ENCODE peak calls at places on chromosomes 13 and 19, in six cellular contexts. One of them, this sample, is unnamed.

GRCh38 chr13:31786011-31786410 is 46.7 kb downstream of the RXFP2 start:
- DNase-seq in WTC11: no peak
- DNase-seq in mammary epithelial cell: peak; percentile 40
- DNase-seq in nephron progenitor cell: no peak
- DNase-seq in HCT116: no peak
- DNase-seq in CD4-positive, alpha-beta T cell: no peak
- DNase-seq in this sample: no peak

GRCh38 chr13:22482496-22483000 is 698.2 kb upstream of the SGCG start:
- DNase-seq in mammary epithelial cell: no peak
- DNase-seq in WTC11: no peak
- DNase-seq in CD4-positive, alpha-beta T cell: no peak
- DNase-seq in nephron progenitor cell: no peak
- DNase-seq in HCT116: no peak
- DNase-seq in this sample: no peak

GRCh38 chr13:53124568-53125094 is 96.0 kb downstream of the OLFM4 start:
- DNase-seq in nephron progenitor cell: no peak
- DNase-seq in WTC11: no peak
- DNase-seq in HCT116: no peak
- DNase-seq in mammary epithelial cell: no peak
- DNase-seq in CD4-positive, alpha-beta T cell: no peak
- DNase-seq in this sample: no peak

GRCh38 chr19:38049105-38049649 is 142.2 kb downstream of the SIPA1L3 start:
- DNase-seq in mammary epithelial cell: no peak
- DNase-seq in nephron progenitor cell: no peak
- DNase-seq in CD4-positive, alpha-beta T cell: peak; percentile 27
- DNase-seq in HCT116: no peak
- DNase-seq in WTC11: no peak
- DNase-seq in this sample: no peak

GRCh38 chr13:66312312-66313087 is 917.6 kb downstream of the PCDH9 start:
- DNase-seq in WTC11: no peak
- DNase-seq in HCT116: no peak
- DNase-seq in nephron progenitor cell: no peak
- DNase-seq in mammary epithelial cell: no peak
- DNase-seq in CD4-positive, alpha-beta T cell: no peak
- DNase-seq in this sample: no peak

GRCh38 chr13:110583178-110583865 is 21.8 kb upstream of the RAB20 start:
- DNase-seq in CD4-positive, alpha-beta T cell: no peak
- DNase-seq in HCT116: no peak
- DNase-seq in mammary epithelial cell: no peak
- DNase-seq in WTC11: no peak
- DNase-seq in nephron progenitor cell: no peak
- DNase-seq in this sample: no peak

GRCh38 chr19:5265260-5265659 is 75.4 kb downstream of the PTPRS start:
- DNase-seq in HCT116: no peak
- DNase-seq in CD4-positive, alpha-beta T cell: no peak
- DNase-seq in WTC11: no peak
- DNase-seq in mammary epithelial cell: no peak
- DNase-seq in nephron progenitor cell: no peak
- DNase-seq in this sample: no peak

GRCh38 chr13:70189981-70190380 is 81.7 kb upstream of the KLHL1 start:
- DNase-seq in HCT116: no peak
- DNase-seq in WTC11: no peak
- DNase-seq in mammary epithelial cell: no peak
- DNase-seq in CD4-positive, alpha-beta T cell: no peak
- DNase-seq in nephron progenitor cell: no peak
- DNase-seq in this sample: no peak

GRCh38 chr13:112066624-112067004 is 335 bp upstream of the SOX1 start:
- DNase-seq in HCT116: no peak
- DNase-seq in mammary epithelial cell: no peak
- DNase-seq in CD4-positive, alpha-beta T cell: peak; percentile 30
- DNase-seq in nephron progenitor cell: peak; percentile 82
- DNase-seq in WTC11: peak; percentile 83
- DNase-seq in this sample: no peak

GRCh38 chr13:110329798-110330461 is 22.8 kb downstream of the COL4A2 start:
- DNase-seq in WTC11: no peak
- DNase-seq in mammary epithelial cell: no peak
- DNase-seq in nephron progenitor cell: no peak
- DNase-seq in CD4-positive, alpha-beta T cell: no peak
- DNase-seq in HCT116: no peak
- DNase-seq in this sample: no peak

GRCh38 chr13:76293751-76294150 is 592.5 kb downstream of the KCTD12 start:
- DNase-seq in HCT116: no peak
- DNase-seq in WTC11: no peak
- DNase-seq in CD4-positive, alpha-beta T cell: no peak
- DNase-seq in nephron progenitor cell: no peak
- DNase-seq in mammary epithelial cell: peak; percentile 1
- DNase-seq in this sample: no peak

GRCh38 chr13:67736646-67737420 is 506.7 kb upstream of the PCDH9 start:
- DNase-seq in HCT116: no peak
- DNase-seq in WTC11: peak; percentile 28
- DNase-seq in nephron progenitor cell: peak; percentile 15
- DNase-seq in CD4-positive, alpha-beta T cell: no peak
- DNase-seq in mammary epithelial cell: no peak
- DNase-seq in this sample: no peak

GRCh38 chr19:50821248-50821612 is 2.4 kb downstream of the KLK1 start:
- DNase-seq in WTC11: no peak
- DNase-seq in mammary epithelial cell: no peak
- DNase-seq in CD4-positive, alpha-beta T cell: no peak
- DNase-seq in HCT116: no peak
- DNase-seq in nephron progenitor cell: no peak
- DNase-seq in this sample: no peak

GRCh38 chr13:97621631-97622030 is 187.7 kb downstream of the RAP2A start:
- DNase-seq in HCT116: no peak
- DNase-seq in WTC11: peak; percentile 55
- DNase-seq in CD4-positive, alpha-beta T cell: no peak
- DNase-seq in nephron progenitor cell: no peak
- DNase-seq in mammary epithelial cell: no peak
- DNase-seq in this sample: no peak

GRCh38 chr13:77833331-77833863 is 85.2 kb downstream of the EDNRB start:
- DNase-seq in mammary epithelial cell: no peak
- DNase-seq in WTC11: no peak
- DNase-seq in HCT116: no peak
- DNase-seq in nephron progenitor cell: no peak
- DNase-seq in CD4-positive, alpha-beta T cell: no peak
- DNase-seq in this sample: peak; percentile 68

GRCh38 chr19:46112527-46112926 is 12.0 kb downstream of the IGFL3 start:
- DNase-seq in CD4-positive, alpha-beta T cell: no peak
- DNase-seq in nephron progenitor cell: no peak
- DNase-seq in mammary epithelial cell: no peak
- DNase-seq in HCT116: no peak
- DNase-seq in WTC11: no peak
- DNase-seq in this sample: no peak

GRCh38 chr13:26584713-26585112 is 27.2 kb downstream of the WASF3 start:
- DNase-seq in nephron progenitor cell: no peak
- DNase-seq in mammary epithelial cell: peak; percentile 38
- DNase-seq in WTC11: no peak
- DNase-seq in HCT116: no peak
- DNase-seq in CD4-positive, alpha-beta T cell: no peak
- DNase-seq in this sample: no peak

GRCh38 chr13:51364404-51365008 is 25.0 kb downstream of the SERPINE3 start:
- DNase-seq in WTC11: no peak
- DNase-seq in HCT116: no peak
- DNase-seq in mammary epithelial cell: peak; percentile 45
- DNase-seq in nephron progenitor cell: no peak
- DNase-seq in CD4-positive, alpha-beta T cell: no peak
- DNase-seq in this sample: no peak

GRCh38 chr19:45079063-45079910 is at the start of gene GEMIN7:
- DNase-seq in nephron progenitor cell: peak; percentile 84
- DNase-seq in WTC11: peak; percentile 89
- DNase-seq in mammary epithelial cell: peak; percentile 69
- DNase-seq in CD4-positive, alpha-beta T cell: peak; percentile 75
- DNase-seq in HCT116: peak; percentile 44
- DNase-seq in this sample: no peak
- TF ChIP-seq CTCF in nephron progenitor cell: peak; percentile 14
- TF ChIP-seq CTCF in WTC11: no peak
- TF ChIP-seq CTCF in mammary epithelial cell: no peak
- TF ChIP-seq CTCF in CD4-positive, alpha-beta T cell: no peak
- TF ChIP-seq CTCF in HCT116: no peak
- TF ChIP-seq CTCF in this sample: no peak

GRCh38 chr19:54464044-54464623 is 556 bp upstream of the LENG9 start:
- DNase-seq in nephron progenitor cell: peak; percentile 89
- DNase-seq in WTC11: peak; percentile 98
- DNase-seq in mammary epithelial cell: peak; percentile 97
- DNase-seq in HCT116: peak; percentile 97
- DNase-seq in CD4-positive, alpha-beta T cell: peak; percentile 60
- DNase-seq in this sample: no peak

GRCh38 chr19:54462072-54462712 is 1.4 kb downstream of the LENG9 start:
- DNase-seq in CD4-positive, alpha-beta T cell: no peak
- DNase-seq in HCT116: no peak
- DNase-seq in mammary epithelial cell: no peak
- DNase-seq in WTC11: no peak
- DNase-seq in nephron progenitor cell: no peak
- DNase-seq in this sample: no peak

GRCh38 chr19:54463531-54464043 is at the start of gene LENG9:
- DNase-seq in mammary epithelial cell: peak; percentile 98
- DNase-seq in HCT116: peak; percentile 99
- DNase-seq in CD4-positive, alpha-beta T cell: peak; percentile 87
- DNase-seq in nephron progenitor cell: peak; percentile 99
- DNase-seq in WTC11: peak; percentile 99
- DNase-seq in this sample: peak; percentile 98

GRCh38 chr19:54461201-54462071 is 2.1 kb downstream of the LENG9 start:
- DNase-seq in HCT116: no peak
- DNase-seq in nephron progenitor cell: no peak
- DNase-seq in CD4-positive, alpha-beta T cell: no peak
- DNase-seq in WTC11: no peak
- DNase-seq in mammary epithelial cell: no peak
- DNase-seq in this sample: no peak

GRCh38 chr19:54462713-54463530 is 656 bp downstream of the LENG9 start:
- DNase-seq in HCT116: no peak
- DNase-seq in CD4-positive, alpha-beta T cell: peak; percentile 55
- DNase-seq in nephron progenitor cell: peak; percentile 59
- DNase-seq in mammary epithelial cell: peak; percentile 64
- DNase-seq in WTC11: peak; percentile 69
- DNase-seq in this sample: no peak
- TF ChIP-seq CTCF in HCT116: peak; percentile 55
- TF ChIP-seq CTCF in CD4-positive, alpha-beta T cell: no peak
- TF ChIP-seq CTCF in nephron progenitor cell: no peak
- TF ChIP-seq CTCF in mammary epithelial cell: no peak
- TF ChIP-seq CTCF in WTC11: no peak
- TF ChIP-seq CTCF in this sample: peak; percentile 16

DNA sequence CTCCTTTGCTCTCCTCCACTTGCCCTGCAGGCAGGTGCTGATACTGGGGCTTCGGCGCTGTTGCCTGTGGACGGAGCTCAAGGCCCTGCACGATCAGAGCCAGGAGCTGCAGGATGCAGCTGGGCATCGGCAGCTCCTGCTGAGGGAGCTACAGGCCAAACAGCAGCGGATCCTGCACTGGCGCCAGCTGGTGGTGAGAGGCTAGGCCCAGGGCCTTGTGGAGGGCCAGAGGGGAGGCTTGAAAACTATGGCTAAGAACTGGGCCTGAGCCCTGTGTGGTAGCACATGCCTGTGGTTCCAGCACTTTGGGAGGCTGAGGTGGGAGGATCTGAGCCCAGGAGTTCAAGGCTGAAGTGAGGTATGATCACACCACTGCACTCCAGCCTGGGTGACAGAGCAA is 6.3 kb downstream of the HAUS5 start:
- DNase-seq in WTC11: peak; percentile 52
- DNase-seq in mammary epithelial cell: no peak
- DNase-seq in CD4-positive, alpha-beta T cell: no peak
- DNase-seq in HCT116: no peak
- DNase-seq in nephron progenitor cell: no peak
- DNase-seq in this sample: no peak
- TF ChIP-seq CTCF in WTC11: no peak
- TF ChIP-seq CTCF in mammary epithelial cell: no peak
- TF ChIP-seq CTCF in CD4-positive, alpha-beta T cell: no peak
- TF ChIP-seq CTCF in HCT116: peak; percentile 36
- TF ChIP-seq CTCF in nephron progenitor cell: no peak
- TF ChIP-seq CTCF in this sample: no peak

GRCh38 chr19:30784850-30785459 is 412.8 kb downstream of the ZNF536 start:
- DNase-seq in WTC11: peak; percentile 84
- DNase-seq in CD4-positive, alpha-beta T cell: peak; percentile 33
- DNase-seq in mammary epithelial cell: peak; percentile 6
- DNase-seq in HCT116: no peak
- DNase-seq in nephron progenitor cell: peak; percentile 46
- DNase-seq in this sample: no peak

GRCh38 chr19:30788105-30788765 is 416.1 kb downstream of the ZNF536 start:
- DNase-seq in nephron progenitor cell: no peak
- DNase-seq in HCT116: no peak
- DNase-seq in CD4-positive, alpha-beta T cell: no peak
- DNase-seq in mammary epithelial cell: no peak
- DNase-seq in WTC11: no peak
- DNase-seq in this sample: no peak

GRCh38 chr19:30783212-30783611 is 411.0 kb downstream of the ZNF536 start:
- DNase-seq in mammary epithelial cell: no peak
- DNase-seq in WTC11: no peak
- DNase-seq in CD4-positive, alpha-beta T cell: no peak
- DNase-seq in nephron progenitor cell: no peak
- DNase-seq in HCT116: no peak
- DNase-seq in this sample: no peak

GRCh38 chr19:30783936-30784335 is 411.8 kb downstream of the ZNF536 start:
- DNase-seq in CD4-positive, alpha-beta T cell: no peak
- DNase-seq in WTC11: no peak
- DNase-seq in mammary epithelial cell: no peak
- DNase-seq in nephron progenitor cell: no peak
- DNase-seq in HCT116: no peak
- DNase-seq in this sample: no peak

DNA sequence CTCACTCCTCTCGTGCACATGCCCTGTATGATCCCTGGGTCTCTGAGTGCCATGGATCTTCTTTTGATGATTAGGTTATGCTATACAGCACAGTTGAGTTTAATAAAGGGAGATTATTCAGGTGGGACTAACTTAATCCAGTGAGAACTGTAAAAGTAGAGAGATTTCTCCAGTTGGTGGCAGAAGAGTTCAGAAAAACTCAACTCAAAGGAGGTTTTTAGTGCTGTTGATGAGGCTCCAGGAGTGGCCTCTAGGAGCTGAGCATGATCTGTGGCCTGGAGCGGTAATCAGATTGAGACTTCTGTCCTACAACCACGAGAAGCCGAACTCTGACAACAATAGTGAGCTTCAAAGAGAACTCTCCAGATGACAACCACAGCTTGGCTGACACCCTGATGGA is 413.5 kb downstream of the ZNF536 start:
- DNase-seq in HCT116: no peak
- DNase-seq in nephron progenitor cell: no peak
- DNase-seq in WTC11: no peak
- DNase-seq in mammary epithelial cell: no peak
- DNase-seq in CD4-positive, alpha-beta T cell: no peak
- DNase-seq in this sample: no peak
- TF ChIP-seq CTCF in HCT116: no peak
- TF ChIP-seq CTCF in nephron progenitor cell: no peak
- TF ChIP-seq CTCF in WTC11: no peak
- TF ChIP-seq CTCF in mammary epithelial cell: no peak
- TF ChIP-seq CTCF in CD4-positive, alpha-beta T cell: no peak
- TF ChIP-seq CTCF in this sample: no peak